ENCODE peak calls at places on chromosomes 3 and 15, in seven cellular contexts. One of them, this sample, is unnamed.

GRCh38 chr3:12135029-12135634 is 23.6 kb downstream of the TIMP4 start:
- DNase-seq in H9: peak
- DNase-seq in NCI-H446 treated with DMSO at 0.1 percent for 48 hours: no peak
- DNase-seq in posterior cingulate gyrus: peak
- DNase-seq in activated CD8-positive, alpha-beta T cell treated with anti-CD3 and anti-CD28 coated beads, Interleukin-2, amount 10 ng/mL, durations not matched to agents 7 days and 5 days: peak
- DNase-seq in neuronal stem cell: peak
- DNase-seq in T-helper 1 cell: no peak
- DNase-seq in this sample: peak

GRCh38 chr15:41899854-41900442 is 6.1 kb upstream of the SPTBN5 start:
- DNase-seq in H9: no peak
- DNase-seq in NCI-H446 treated with DMSO at 0.1 percent for 48 hours: peak
- DNase-seq in posterior cingulate gyrus: no peak
- DNase-seq in activated CD8-positive, alpha-beta T cell treated with anti-CD3 and anti-CD28 coated beads, Interleukin-2, amount 10 ng/mL, durations not matched to agents 7 days and 5 days: no peak
- DNase-seq in neuronal stem cell: no peak
- DNase-seq in T-helper 1 cell: no peak
- DNase-seq in this sample: no peak

GRCh38 chr3:33104803-33105202 is 7.9 kb upstream of the GLB1 start:
- DNase-seq in H9: no peak
- DNase-seq in NCI-H446 treated with DMSO at 0.1 percent for 48 hours: no peak
- DNase-seq in posterior cingulate gyrus: no peak
- DNase-seq in activated CD8-positive, alpha-beta T cell treated with anti-CD3 and anti-CD28 coated beads, Interleukin-2, amount 10 ng/mL, durations not matched to agents 7 days and 5 days: peak
- DNase-seq in neuronal stem cell: no peak
- DNase-seq in T-helper 1 cell: no peak
- DNase-seq in this sample: no peak

GRCh38 chr3:174756200-174756829 is 102.8 kb upstream of the NAALADL2 start:
- DNase-seq in H9: no peak
- DNase-seq in NCI-H446 treated with DMSO at 0.1 percent for 48 hours: no peak
- DNase-seq in posterior cingulate gyrus: no peak
- DNase-seq in activated CD8-positive, alpha-beta T cell treated with anti-CD3 and anti-CD28 coated beads, Interleukin-2, amount 10 ng/mL, durations not matched to agents 7 days and 5 days: no peak
- DNase-seq in neuronal stem cell: no peak
- DNase-seq in T-helper 1 cell: no peak
- DNase-seq in this sample: no peak

GRCh38 chr3:64884574-64884973 is 196.8 kb upstream of the ADAMTS9 start:
- DNase-seq in H9: no peak
- DNase-seq in NCI-H446 treated with DMSO at 0.1 percent for 48 hours: no peak
- DNase-seq in posterior cingulate gyrus: no peak
- DNase-seq in activated CD8-positive, alpha-beta T cell treated with anti-CD3 and anti-CD28 coated beads, Interleukin-2, amount 10 ng/mL, durations not matched to agents 7 days and 5 days: no peak
- DNase-seq in neuronal stem cell: no peak
- DNase-seq in T-helper 1 cell: no peak
- DNase-seq in this sample: no peak

GRCh38 chr3:155504682-155505081 is 211.2 kb upstream of the STRIT1 start:
- DNase-seq in H9: no peak
- DNase-seq in NCI-H446 treated with DMSO at 0.1 percent for 48 hours: no peak
- DNase-seq in posterior cingulate gyrus: no peak
- DNase-seq in activated CD8-positive, alpha-beta T cell treated with anti-CD3 and anti-CD28 coated beads, Interleukin-2, amount 10 ng/mL, durations not matched to agents 7 days and 5 days: no peak
- DNase-seq in neuronal stem cell: no peak
- DNase-seq in T-helper 1 cell: no peak
- DNase-seq in this sample: no peak

GRCh38 chr3:34024447-34025240 is 226.2 kb downstream of the PDCD6IP start:
- DNase-seq in H9: no peak
- DNase-seq in NCI-H446 treated with DMSO at 0.1 percent for 48 hours: no peak
- DNase-seq in posterior cingulate gyrus: no peak
- DNase-seq in activated CD8-positive, alpha-beta T cell treated with anti-CD3 and anti-CD28 coated beads, Interleukin-2, amount 10 ng/mL, durations not matched to agents 7 days and 5 days: no peak
- DNase-seq in neuronal stem cell: no peak
- DNase-seq in T-helper 1 cell: no peak
- DNase-seq in this sample: no peak

GRCh38 chr3:72844436-72844999 is 3.7 kb downstream of the SHQ1 start:
- DNase-seq in H9: no peak
- DNase-seq in NCI-H446 treated with DMSO at 0.1 percent for 48 hours: no peak
- DNase-seq in posterior cingulate gyrus: no peak
- DNase-seq in activated CD8-positive, alpha-beta T cell treated with anti-CD3 and anti-CD28 coated beads, Interleukin-2, amount 10 ng/mL, durations not matched to agents 7 days and 5 days: no peak
- DNase-seq in neuronal stem cell: no peak
- DNase-seq in T-helper 1 cell: no peak
- DNase-seq in this sample: peak

GRCh38 chr3:75886971-75887526 is 101.7 kb upstream of the ZNF717 start:
- DNase-seq in H9: no peak
- DNase-seq in NCI-H446 treated with DMSO at 0.1 percent for 48 hours: no peak
- DNase-seq in posterior cingulate gyrus: no peak
- DNase-seq in activated CD8-positive, alpha-beta T cell treated with anti-CD3 and anti-CD28 coated beads, Interleukin-2, amount 10 ng/mL, durations not matched to agents 7 days and 5 days: no peak
- DNase-seq in neuronal stem cell: no peak
- DNase-seq in T-helper 1 cell: no peak
- DNase-seq in this sample: peak

GRCh38 chr15:65275104-65275727 is 11.5 kb downstream of the PARP16 start:
- DNase-seq in H9: no peak
- DNase-seq in NCI-H446 treated with DMSO at 0.1 percent for 48 hours: no peak
- DNase-seq in posterior cingulate gyrus: no peak
- DNase-seq in activated CD8-positive, alpha-beta T cell treated with anti-CD3 and anti-CD28 coated beads, Interleukin-2, amount 10 ng/mL, durations not matched to agents 7 days and 5 days: peak
- DNase-seq in neuronal stem cell: no peak
- DNase-seq in T-helper 1 cell: no peak
- DNase-seq in this sample: no peak

GRCh38 chr3:38015485-38015884 is 14.0 kb downstream of the PLCD1 start:
- DNase-seq in H9: no peak
- DNase-seq in NCI-H446 treated with DMSO at 0.1 percent for 48 hours: no peak
- DNase-seq in posterior cingulate gyrus: no peak
- DNase-seq in activated CD8-positive, alpha-beta T cell treated with anti-CD3 and anti-CD28 coated beads, Interleukin-2, amount 10 ng/mL, durations not matched to agents 7 days and 5 days: no peak
- DNase-seq in neuronal stem cell: no peak
- DNase-seq in T-helper 1 cell: no peak
- DNase-seq in this sample: no peak

GRCh38 chr3:30124435-30125390 is 481.7 kb upstream of the TGFBR2 start:
- DNase-seq in H9: no peak
- DNase-seq in NCI-H446 treated with DMSO at 0.1 percent for 48 hours: no peak
- DNase-seq in posterior cingulate gyrus: no peak
- DNase-seq in activated CD8-positive, alpha-beta T cell treated with anti-CD3 and anti-CD28 coated beads, Interleukin-2, amount 10 ng/mL, durations not matched to agents 7 days and 5 days: no peak
- DNase-seq in neuronal stem cell: no peak
- DNase-seq in T-helper 1 cell: no peak
- DNase-seq in this sample: peak

GRCh38 chr15:74024687-74025086 is 30.2 kb downstream of the PML start:
- DNase-seq in H9: no peak
- DNase-seq in NCI-H446 treated with DMSO at 0.1 percent for 48 hours: no peak
- DNase-seq in posterior cingulate gyrus: no peak
- DNase-seq in activated CD8-positive, alpha-beta T cell treated with anti-CD3 and anti-CD28 coated beads, Interleukin-2, amount 10 ng/mL, durations not matched to agents 7 days and 5 days: no peak
- DNase-seq in neuronal stem cell: no peak
- DNase-seq in T-helper 1 cell: no peak
- DNase-seq in this sample: no peak

GRCh38 chr3:89049119-89049518 is 58.3 kb upstream of the EPHA3 start:
- DNase-seq in H9: peak
- DNase-seq in NCI-H446 treated with DMSO at 0.1 percent for 48 hours: peak
- DNase-seq in posterior cingulate gyrus: no peak
- DNase-seq in activated CD8-positive, alpha-beta T cell treated with anti-CD3 and anti-CD28 coated beads, Interleukin-2, amount 10 ng/mL, durations not matched to agents 7 days and 5 days: no peak
- DNase-seq in neuronal stem cell: no peak
- DNase-seq in T-helper 1 cell: no peak
- DNase-seq in this sample: peak

GRCh38 chr15:97672586-97672985 is 287.9 kb upstream of the ARRDC4 start:
- DNase-seq in H9: no peak
- DNase-seq in NCI-H446 treated with DMSO at 0.1 percent for 48 hours: no peak
- DNase-seq in posterior cingulate gyrus: no peak
- DNase-seq in activated CD8-positive, alpha-beta T cell treated with anti-CD3 and anti-CD28 coated beads, Interleukin-2, amount 10 ng/mL, durations not matched to agents 7 days and 5 days: no peak
- DNase-seq in neuronal stem cell: no peak
- DNase-seq in T-helper 1 cell: no peak
- DNase-seq in this sample: no peak

GRCh38 chr3:87333393-87333892 is 57.1 kb upstream of the POU1F1 start:
- DNase-seq in H9: no peak
- DNase-seq in NCI-H446 treated with DMSO at 0.1 percent for 48 hours: no peak
- DNase-seq in posterior cingulate gyrus: no peak
- DNase-seq in activated CD8-positive, alpha-beta T cell treated with anti-CD3 and anti-CD28 coated beads, Interleukin-2, amount 10 ng/mL, durations not matched to agents 7 days and 5 days: no peak
- DNase-seq in neuronal stem cell: no peak
- DNase-seq in T-helper 1 cell: no peak
- DNase-seq in this sample: peak

This sample was measured in ELR.